ENCODE peak calls at places on chromosome 15, in seven cellular contexts. Z is psoas muscle, R is NCI-H524 treated with DMSO at 0.1 percent for 48 hours, J is heart left ventricle, Y is anterior cingulate cortex, F is AG04450, T is pons. N is an unnamed sample.

GRCh38 chr15:77185242-77185785 is 114.4 kb upstream of the TSPAN3 start:
- DNase-seq in Z (no peak), R (no peak), J (no peak), Y (no peak), F (no peak), T (no peak), N (no peak)

GRCh38 chr15:63605816-63606215 is 8.6 kb downstream of the FBXL22 start:
- DNase-seq in Z (no peak), R (no peak), J (no peak), Y (no peak), F (no peak), T (no peak), N (no peak)

GRCh38 chr15:29731865-29732264 is 90.4 kb downstream of the TJP1 start:
- DNase-seq in Z (no peak), R (no peak), J (no peak), Y (no peak), F (no peak), T (no peak), N (no peak)

GRCh38 chr15:68676926-68677325 is 98.1 kb downstream of the CORO2B start:
- DNase-seq in Z (no peak), R (no peak), J (no peak), Y (no peak), F (no peak), T (no peak), N (no peak)

GRCh38 chr15:100196326-100197058 is 145.3 kb downstream of the ADAMTS17 start:
- DNase-seq in Z (no peak), R (no peak), J (no peak), Y (no peak), F (no peak), T (no peak), N (no peak)

GRCh38 chr15:78618490-78618934 is 2.3 kb downstream of the CHRNA3 start:
- DNase-seq in Z (peak), R (peak), J (peak), Y (peak), F (peak), T (peak), N (peak)

GRCh38 chr15:41930221-41930866 is 36.5 kb upstream of the SPTBN5 start:
- DNase-seq in Z (peak), R (no peak), J (no peak), Y (no peak), F (peak), T (no peak), N (peak)

GRCh38 chr15:91919014-91919534 is 65.6 kb downstream of the SLCO3A1 start:
- DNase-seq in Z (no peak), R (no peak), J (peak), Y (peak), F (no peak), T (peak), N (no peak)

GRCh38 chr15:53116169-53116568 is 326.0 kb upstream of the ONECUT1 start:
- DNase-seq in Z (no peak), R (no peak), J (no peak), Y (no peak), F (no peak), T (no peak), N (no peak)

GRCh38 chr15:47294765-47295259 is 422.5 kb upstream of the SEMA6D start:
- DNase-seq in Z (no peak), R (no peak), J (no peak), Y (no peak), F (no peak), T (no peak), N (peak)

GRCh38 chr15:69116391-69116790 is 44.0 kb upstream of the GLCE start:
- DNase-seq in Z (no peak), R (no peak), J (no peak), Y (no peak), F (no peak), T (no peak), N (no peak)

GRCh38 chr15:50873935-50874353 is 34.5 kb upstream of the AP4E1 start:
- DNase-seq in Z (no peak), R (no peak), J (no peak), Y (no peak), F (no peak), T (no peak), N (no peak)

GRCh38 chr15:77030042-77030927 is 35.4 kb downstream of the PSTPIP1 start:
- DNase-seq in Z (peak), R (peak), J (peak), Y (no peak), F (no peak), T (no peak), N (no peak)

GRCh38 chr15:22839046-22839705 is 710 bp downstream of the NIPA2 start:
- DNase-seq in Z (no peak), R (no peak), J (no peak), Y (no peak), F (no peak), T (peak), N (no peak)

GRCh38 chr15:82129769-82130168 is 84.0 kb upstream of the MEX3B start:
- DNase-seq in Z (no peak), R (no peak), J (no peak), Y (no peak), F (peak), T (no peak), N (peak)

N was measured in skeletal muscle cell.